ENCODE peak calls at places on chromosomes 6 and 20, in six cellular contexts. M is adrenal gland, Z is SK-N-SH, C is GM23338, S is SJSA1, Y is NT2/D1. H is an unnamed sample. For H3K36me3, the result is how much of the 10 kb centered on the place peaks cover.

GRCh38 chr6:12276332-12276943 is 13.7 kb upstream of the EDN1 start:
- DNase-seq in M (no peak), Z (no peak), C (no peak), S (no peak), Y (no peak), H (no peak)

GRCh38 chr20:39885975-39886649 is 802.9 kb downstream of the MAFB start:
- DNase-seq in M (peak), Z (peak), C (peak), S (peak), Y (peak), H (no peak)

GRCh38 chr6:17580518-17581048 is 19.5 kb upstream of the FAM8A1 start:
- DNase-seq in M (peak), Z (peak), C (peak), S (no peak), Y (no peak), H (no peak)

GRCh38 chr6:77457720-77458349 is 5.5 kb downstream of the HTR1B start:
- DNase-seq in M (peak), Z (peak), C (peak), S (peak), Y (peak), H (peak)

GRCh38 chr20:61835301-61835700 is 230.4 kb downstream of the TAF4 start:
- DNase-seq in M (no peak), Z (no peak), C (no peak), S (no peak), Y (no peak), H (no peak)

GRCh38 chr6:4577406-4577805 is 198.8 kb upstream of the CDYL start:
- DNase-seq in M (no peak), Z (no peak), C (no peak), S (peak), Y (no peak), H (no peak)

GRCh38 chr20:49306903-49307336 is 29.1 kb upstream of the ZNFX1 start:
- DNase-seq in M (no peak), Z (peak), C (no peak), S (no peak), Y (no peak), H (no peak)

GRCh38 chr20:50338479-50339195 is 148.0 kb downstream of the CEBPB start:
- DNase-seq in M (peak), Z (no peak), C (peak), S (no peak), Y (peak), H (no peak)

GRCh38 chr20:62831854-62832211 is 15.0 kb downstream of the COL9A3 start:
- DNase-seq in M (no peak), Z (peak), C (no peak), S (no peak), Y (no peak), H (no peak)

GRCh38 chr6:56902551-56903464 is 52.1 kb upstream of the BEND6 start:
- DNase-seq in M (no peak), Z (peak), C (peak), S (peak), Y (no peak), H (no peak)

GRCh38 chr6:121971886-121972285 is 427.6 kb upstream of the HSF2 start:
- DNase-seq in M (no peak), Z (no peak), C (no peak), S (no peak), Y (no peak), H (peak)

GRCh38 chr6:2183235-2183634 is 62.2 kb downstream of the GMDS start:
- DNase-seq in M (no peak), Z (no peak), C (no peak), S (no peak), Y (no peak), H (no peak)

GRCh38 chr6:141164042-141164748 is 968.5 kb upstream of the GJE1 start:
- DNase-seq in M (no peak), Z (no peak), C (no peak), S (no peak), Y (no peak), H (no peak)

GRCh38 chr6:170344631-170345576 is 38.3 kb downstream of the FAM120B start:
- DNase-seq in M (peak), Z (no peak), C (no peak), S (peak), Y (peak), H (peak)

GRCh38 chr20:4193053-4193452 is 177.7 kb upstream of the RNF24 start:
- DNase-seq in M (no peak), Z (no peak), C (no peak), S (no peak), Y (no peak), H (no peak)

GRCh38 chr6:8182209-8182845 is 80.0 kb upstream of the EEF1E1 start:
- DNase-seq in M (no peak), Z (no peak), C (no peak), S (no peak), Y (no peak), H (no peak)

GRCh38 chr6:109303149-109303548 is 79.1 kb downstream of the CD164 start:
- DNase-seq in M (no peak), Z (no peak), C (no peak), S (no peak), Y (no peak), H (no peak)

GRCh38 chr6:145147559-145147958 is 587.8 kb downstream of the EPM2A start:
- DNase-seq in M (no peak), Z (no peak), C (no peak), S (no peak), Y (no peak), H (no peak)

GRCh38 chr20:45415822-45416637 is at the start of gene PIGT:
- DNase-seq in M (peak), Z (peak), C (peak), S (peak), Y (peak), H (peak)

GRCh38 chr6:5082487-5083306 is 2.4 kb upstream of the PPP1R3G start:
- DNase-seq in M (peak), Z (peak), C (no peak), S (peak), Y (no peak), H (peak)

GRCh38 chr20:17725094-17725835 is 25.5 kb downstream of the BANF2 start:
- DNase-seq in M (no peak), Z (no peak), C (no peak), S (no peak), Y (no peak), H (no peak)

GRCh38 chr20:60869626-60870025 is 382.4 kb upstream of the CDH4 start:
- DNase-seq in M (no peak), Z (no peak), C (no peak), S (no peak), Y (no peak), H (no peak)

GRCh38 chr6:27791182-27791939 is 120.8 kb downstream of the OR2B2 start:
- DNase-seq in M (peak), Z (peak), C (peak), S (peak), Y (no peak), H (no peak)

GRCh38 chr6:128483472-128484135 is 36.8 kb downstream of the PTPRK start:
- DNase-seq in M (no peak), Z (no peak), C (no peak), S (no peak), Y (no peak), H (no peak)

GRCh38 chr6:114581293-114581692 is 238.5 kb upstream of the HS3ST5 start:
- DNase-seq in M (no peak), Z (no peak), C (no peak), S (no peak), Y (no peak), H (no peak)

GRCh38 chr20:2382833-2383232 is 2.1 kb downstream of the TGM6 start:
- DNase-seq in M (no peak), Z (no peak), C (no peak), S (no peak), Y (no peak), H (no peak)

GRCh38 chr6:29295623-29296022 is 5.9 kb upstream of the OR14J1 start:
- DNase-seq in M (no peak), Z (no peak), C (no peak), S (no peak), Y (no peak), H (no peak)

GRCh38 chr6:90250405-90250804 is 46.2 kb downstream of the BACH2 start:
- DNase-seq in M (no peak), Z (no peak), C (no peak), S (no peak), Y (no peak), H (no peak)

GRCh38 chr20:21087862-21088540 is 18.2 kb downstream of the LINC00237 start:
- DNase-seq in M (no peak), Z (no peak), C (peak), S (no peak), Y (no peak), H (no peak)

GRCh38 chr20:61320617-61321200 is 68.6 kb downstream of the CDH4 start:
- DNase-seq in M (no peak), Z (no peak), C (no peak), S (no peak), Y (no peak), H (no peak)

DNA sequence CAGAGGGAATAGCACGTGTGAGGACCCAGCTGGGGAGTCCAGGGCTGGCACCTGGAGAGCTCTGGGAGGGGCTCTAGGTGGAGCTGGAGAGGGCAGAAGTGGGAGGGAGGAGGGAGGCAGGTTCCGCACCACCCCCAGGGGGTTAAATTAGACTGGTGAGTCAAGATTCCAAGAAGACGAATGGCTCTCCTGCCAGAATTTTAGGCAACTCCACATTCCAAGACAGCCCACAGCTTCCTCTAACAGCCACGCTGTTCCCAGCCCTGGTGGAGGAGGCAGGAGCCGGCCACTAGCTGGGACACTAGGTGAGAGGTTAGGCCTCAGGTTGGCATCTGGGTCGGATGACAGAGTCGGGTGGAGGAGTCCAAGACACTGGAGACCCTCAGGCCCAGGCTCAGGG is 60.2 kb downstream of the TFAP2C start:
- DNase-seq in M (no peak), Z (no peak), C (peak), S (no peak), Y (no peak), H (no peak)
- H3K36me3 ChIP-seq in M (under half), Z (under half), C (under half), S (under half), Y (under half), H (under half)

GRCh38 chr6:43053545-43054205 is at the start of gene CUL7:
- DNase-seq in M (peak), Z (peak), C (peak), S (peak), Y (no peak), H (peak)
- H3K36me3 ChIP-seq in M (under half), Z (under half), C (under half), S (half or more), Y (half or more), H (under half)

GRCh38 chr6:31691564-31692108 is 10.8 kb upstream of the LY6G5C start:
- DNase-seq in M (no peak), Z (no peak), C (no peak), S (no peak), Y (no peak), H (no peak)

GRCh38 chr6:31692353-31692752 is 10.8 kb downstream of the ABHD16A start:
- DNase-seq in M (no peak), Z (no peak), C (no peak), S (no peak), Y (no peak), H (no peak)

GRCh38 chr6:31693535-31693934 is 9.6 kb downstream of the ABHD16A start:
- DNase-seq in M (no peak), Z (no peak), C (no peak), S (no peak), Y (no peak), H (no peak)

GRCh38 chr6:31691078-31691463 is 10.2 kb upstream of the LY6G5C start:
- DNase-seq in M (no peak), Z (no peak), C (no peak), S (no peak), Y (no peak), H (no peak)

DNA sequence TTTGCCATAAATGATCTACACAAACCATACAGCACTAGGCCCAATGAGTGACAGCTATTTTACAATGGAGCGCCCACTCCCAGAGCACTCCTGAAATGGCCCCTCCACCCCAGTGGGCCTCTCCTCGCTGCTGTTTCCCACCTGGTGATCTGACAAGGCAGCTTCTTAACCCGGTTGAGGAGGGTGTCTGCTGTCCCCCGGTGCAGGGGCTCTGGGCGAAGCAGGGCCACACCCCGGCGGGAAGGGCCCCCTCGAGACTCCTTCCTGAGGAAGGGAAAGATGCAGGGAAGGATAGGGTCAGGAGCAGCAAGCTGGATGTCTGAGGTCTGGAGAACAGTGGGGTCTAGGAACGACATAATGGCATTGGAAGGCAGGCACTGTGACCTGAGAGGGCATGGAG is 10.2 kb downstream of the ABHD16A start:
- DNase-seq in M (no peak), Z (no peak), C (no peak), S (no peak), Y (no peak), H (no peak)
- H3K36me3 ChIP-seq in M (under half), Z (under half), C (under half), S (half or more), Y (half or more), H (under half)

DNA sequence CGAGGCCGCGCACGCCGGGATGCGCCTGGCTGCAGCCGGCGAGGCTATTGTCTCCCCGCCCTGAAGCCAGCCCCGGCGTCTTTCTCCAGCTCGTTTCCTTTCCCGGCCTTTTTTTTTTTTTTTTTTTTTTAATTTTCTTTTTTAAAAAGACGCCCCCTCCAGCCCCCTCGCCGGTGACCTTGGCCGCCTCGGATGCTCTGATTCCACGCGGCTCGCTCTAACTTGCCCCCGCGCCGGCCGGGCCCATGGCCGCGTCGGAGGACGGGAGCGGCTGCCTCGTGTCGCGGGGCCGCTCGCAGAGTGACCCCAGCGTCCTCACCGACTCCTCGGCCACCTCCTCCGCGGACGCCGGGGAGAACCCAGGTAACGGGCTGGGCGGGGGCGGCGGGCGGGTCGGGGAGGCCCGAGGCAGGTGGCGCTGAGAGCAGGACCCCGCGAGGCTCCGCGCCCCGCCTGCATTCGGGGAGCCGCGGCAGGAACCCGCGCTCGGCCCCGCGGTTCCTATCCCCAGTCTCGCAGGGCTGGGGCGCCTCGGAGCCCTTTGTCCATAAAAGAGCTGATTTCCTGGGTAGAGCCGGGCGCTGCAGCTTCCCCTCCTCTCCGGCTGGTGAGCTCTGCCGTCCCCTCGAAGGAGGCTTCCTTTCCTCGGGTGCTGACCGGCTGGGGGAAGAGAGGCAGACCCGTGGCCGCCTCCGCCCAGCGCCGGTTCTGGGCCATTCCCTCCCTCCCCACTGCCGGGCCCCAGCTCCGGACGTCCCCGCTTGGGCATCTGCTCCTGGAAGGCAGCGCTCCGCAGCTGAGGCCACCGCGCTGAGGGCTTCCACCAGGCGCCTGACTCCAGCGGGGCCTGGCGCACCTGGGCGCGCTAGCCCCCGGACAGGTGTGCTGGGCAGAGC is 678 bp downstream of the PHACTR3 start:
- DNase-seq in M (no peak), Z (peak), C (peak), S (no peak), Y (no peak), H (no peak)
- H3K36me3 ChIP-seq in M (under half), Z (under half), C (under half), S (under half), Y (under half), H (under half)

GRCh38 chr6:30329331-30329730 is 2.6 kb downstream of the TRIM39 start:
- DNase-seq in M (no peak), Z (no peak), C (no peak), S (no peak), Y (no peak), H (no peak)

GRCh38 chr6:30331981-30332380 is 5.3 kb downstream of the TRIM39 start:
- DNase-seq in M (no peak), Z (no peak), C (no peak), S (no peak), Y (no peak), H (no peak)

GRCh38 chr6:30334077-30334476 is 7.3 kb downstream of the TRIM39 start:
- DNase-seq in M (no peak), Z (no peak), C (no peak), S (no peak), Y (no peak), H (no peak)
- H3K36me3 ChIP-seq in M (under half), Z (half or more), C (under half), S (half or more), Y (half or more), H (under half)

GRCh38 chr20:51342510-51343236 is 199.8 kb downstream of the NFATC2 start:
- DNase-seq in M (no peak), Z (no peak), C (no peak), S (no peak), Y (no peak), H (no peak)
- H3K36me3 ChIP-seq in M (under half), Z (under half), C (under half), S (under half), Y (under half), H (under half)

DNA sequence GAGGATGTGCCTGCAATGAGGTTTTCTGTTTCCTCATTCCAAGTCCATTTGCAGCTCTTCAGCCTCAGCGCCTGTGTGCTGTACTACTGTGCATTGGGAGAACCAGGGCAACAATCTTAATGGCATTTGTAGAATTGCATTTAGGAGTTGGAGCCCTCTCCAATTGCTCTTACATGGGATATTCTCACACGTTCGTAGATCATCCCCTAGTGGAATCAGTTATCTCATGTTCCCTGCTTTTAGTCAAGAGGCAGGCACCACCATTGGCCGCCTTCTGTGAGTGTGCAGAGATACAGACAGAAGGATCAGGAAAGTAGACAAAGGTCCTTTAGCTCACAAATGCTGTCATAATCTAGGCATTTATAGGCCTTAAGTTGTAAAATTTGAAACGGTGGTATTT is 84.2 kb upstream of the RGS17 start:
- DNase-seq in M (no peak), Z (no peak), C (peak), S (no peak), Y (no peak), H (no peak)
- H3K36me3 ChIP-seq in M (under half), Z (under half), C (under half), S (under half), Y (under half), H (under half)

DNA sequence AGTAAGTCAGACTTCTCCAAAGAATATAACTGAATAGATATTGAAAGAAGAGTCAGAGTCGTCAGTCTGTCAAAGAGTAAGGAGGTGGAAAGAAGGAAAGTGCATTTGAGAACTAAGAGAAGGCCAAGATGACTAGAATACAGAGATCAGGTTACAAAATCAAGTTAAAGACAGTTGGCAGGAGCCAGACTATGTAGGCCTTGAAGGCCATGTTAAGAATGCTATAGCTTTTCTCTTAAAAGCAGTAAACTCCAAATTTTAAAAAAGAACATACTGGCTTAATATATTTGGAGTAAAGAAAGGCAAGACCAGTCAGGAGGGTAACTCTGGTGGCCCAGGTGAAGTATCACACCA is 68.8 kb downstream of the IBTK start:
- DNase-seq in M (no peak), Z (no peak), C (no peak), S (no peak), Y (no peak), H (no peak)
- H3K36me3 ChIP-seq in M (under half), Z (half or more), C (under half), S (half or more), Y (under half), H (under half)

DNA sequence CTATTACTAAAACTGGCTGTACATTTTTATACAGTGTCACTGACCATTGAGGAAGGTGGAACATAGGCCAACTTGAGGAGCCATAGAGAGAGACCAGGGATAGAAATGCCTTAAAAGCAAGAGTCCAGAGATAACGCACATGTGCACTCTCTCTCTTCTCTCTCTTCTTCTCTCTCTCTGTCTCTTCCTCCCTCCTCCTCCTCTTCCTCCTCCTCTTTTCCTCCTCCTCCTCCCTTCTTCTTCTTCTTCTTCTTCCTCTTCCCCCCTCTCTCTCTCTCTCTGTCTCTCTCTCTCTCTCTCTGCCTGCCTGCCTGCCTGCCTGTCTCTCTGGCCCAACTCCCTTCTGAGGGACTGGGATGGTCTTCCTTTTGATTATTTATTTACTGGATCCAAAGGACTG is 16.3 kb upstream of the ADIG start:
- DNase-seq in M (no peak), Z (no peak), C (no peak), S (no peak), Y (no peak), H (no peak)
- H3K36me3 ChIP-seq in M (under half), Z (half or more), C (under half), S (half or more), Y (half or more), H (under half)